ENCODE peak calls at places on chromosomes 13 and 19, in four cellular contexts. Q is transverse colon, H is IMR-90, L is HCT116. R is an unnamed sample.

GRCh38 chr13:94427313-94427712 is 52.2 kb downstream of the DCT start:
- DNase-seq in Q (no peak), H (no peak), L (no peak), R (no peak)

GRCh38 chr13:114140131-114140908 is 7.9 kb upstream of the RASA3 start:
- DNase-seq in Q (peak; percentile 50), H (no peak), L (no peak), R (peak; percentile 39)

GRCh38 chr19:55678121-55678671 is 3.2 kb downstream of the EPN1 start:
- DNase-seq in Q (peak; percentile 70), H (no peak), L (no peak), R (no peak)

GRCh38 chr13:50572129-50572528 is 271.4 kb downstream of the DLEU7 start:
- DNase-seq in Q (no peak), H (no peak), L (no peak), R (no peak)

GRCh38 chr13:21557995-21558394 is 46.0 kb downstream of the MICU2 start:
- DNase-seq in Q (no peak), H (no peak), L (peak; percentile 16), R (no peak)

GRCh38 chr19:33797821-33798633 is 1.4 kb downstream of the KCTD15 start:
- DNase-seq in Q (peak; percentile 73), H (peak; percentile 33), L (no peak), R (peak; percentile 81)

GRCh38 chr13:100100115-100100879 is 11.4 kb downstream of the PCCA start:
- DNase-seq in Q (no peak), H (peak; percentile 87), L (no peak), R (no peak)

GRCh38 chr19:43768273-43769050 is 12.3 kb downstream of the KCNN4 start:
- DNase-seq in Q (peak; percentile 71), H (no peak), L (no peak), R (peak; percentile 69)

GRCh38 chr19:14139944-14140343 is 3.6 kb upstream of the ASF1B start:
- DNase-seq in Q (no peak), H (no peak), L (no peak), R (no peak)

DNA sequence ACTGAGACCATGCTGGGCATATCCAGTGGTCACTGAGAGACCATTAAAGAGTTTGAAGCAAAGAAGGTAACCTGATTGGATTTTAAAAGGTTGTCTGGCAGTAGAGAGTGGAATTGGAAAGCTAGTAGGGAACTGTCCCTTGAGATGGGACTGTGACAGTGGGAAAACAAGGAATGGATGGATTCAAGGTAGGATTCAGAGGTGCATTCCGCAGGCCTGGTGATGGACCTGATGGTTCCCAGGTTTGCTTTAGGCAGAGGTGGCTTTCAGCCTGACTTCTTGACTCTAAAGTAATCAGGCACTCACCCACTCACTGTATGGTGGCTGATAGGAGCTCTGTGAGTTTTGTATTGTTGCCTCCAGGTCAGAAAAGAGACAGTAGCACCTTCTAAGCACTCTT is 73.0 kb downstream of the DHRS12 start:
- DNase-seq in Q (no peak), H (no peak), L (no peak), R (no peak)
- TF ChIP-seq CTCF in Q (no peak), H (no peak), L (no peak), R (no peak)

GRCh38 chr19:10789876-10790275 is 46.1 kb downstream of the TMED1 start:
- DNase-seq in Q (no peak), H (no peak), L (no peak), R (no peak)

GRCh38 chr19:10788146-10788545 is 47.9 kb downstream of the TMED1 start:
- DNase-seq in Q (no peak), H (no peak), L (no peak), R (no peak)

GRCh38 chr19:10780368-10780767 is 55.6 kb downstream of the TMED1 start:
- DNase-seq in Q (peak; percentile 42), H (peak; percentile 54), L (no peak), R (peak; percentile 81)

GRCh38 chr19:10782795-10783194 is 53.2 kb downstream of the TMED1 start:
- DNase-seq in Q (no peak), H (no peak), L (no peak), R (no peak)

GRCh38 chr19:10784257-10784656 is 51.8 kb downstream of the TMED1 start:
- DNase-seq in Q (peak; percentile 34), H (no peak), L (no peak), R (no peak)
- H3K36me3 ChIP-seq in Q (peaks cover 84% of the 10 kb centered on the region), H (peaks cover 66% of the 10 kb centered on the region), L (peaks cover 51% of the 10 kb centered on the region), R (peaks cover 100% of the 10 kb centered on the region)

DNA sequence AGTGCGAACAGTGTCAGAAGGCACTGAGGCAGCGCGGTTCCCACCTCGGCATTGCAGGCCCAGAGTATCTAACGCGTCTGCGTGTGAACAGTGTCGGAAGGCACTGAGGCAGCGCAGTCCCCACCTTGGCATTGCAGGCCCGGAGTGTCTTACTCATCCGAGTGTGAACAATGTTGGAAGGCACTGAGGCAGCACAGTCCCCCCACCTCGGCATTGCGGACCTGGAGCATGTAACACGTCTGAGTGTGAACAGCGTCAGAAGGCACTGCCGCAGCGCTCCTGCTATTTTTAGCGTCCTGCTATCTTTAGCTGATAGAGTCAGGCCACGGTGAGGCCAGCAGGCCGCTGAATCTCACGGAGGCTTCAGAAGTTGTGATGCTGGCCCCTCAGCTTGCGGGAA is 39.6 kb downstream of the ATP11A start:
- DNase-seq in Q (no peak), H (no peak), L (no peak), R (peak; percentile 62)
- TF ChIP-seq POLR2A in Q (no peak), H (no peak), L (no peak), R (no peak)

DNA sequence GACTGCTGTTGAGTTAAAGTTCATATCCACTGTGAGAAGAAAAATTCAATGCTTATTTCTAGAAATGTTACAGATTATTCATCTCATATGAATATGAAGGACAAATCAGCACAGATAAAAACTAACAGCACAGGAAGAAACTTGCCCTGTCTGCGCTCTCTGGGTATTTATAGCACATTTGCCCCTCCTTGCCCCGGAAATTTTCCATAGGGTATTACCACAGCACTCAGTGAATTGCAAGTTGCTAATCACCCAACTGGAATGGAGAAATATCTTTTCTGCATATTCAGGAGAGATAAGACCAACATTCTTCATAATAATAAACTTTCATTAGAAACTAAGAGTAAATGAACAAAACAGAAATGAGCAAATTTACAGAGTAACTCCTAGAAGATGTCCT is 318.0 kb upstream of the KLF12 start:
- DNase-seq in Q (no peak), H (peak; percentile 1), L (no peak), R (no peak)
- TF ChIP-seq CTCF in Q (no peak), H (no peak), L (no peak), R (no peak)

DNA sequence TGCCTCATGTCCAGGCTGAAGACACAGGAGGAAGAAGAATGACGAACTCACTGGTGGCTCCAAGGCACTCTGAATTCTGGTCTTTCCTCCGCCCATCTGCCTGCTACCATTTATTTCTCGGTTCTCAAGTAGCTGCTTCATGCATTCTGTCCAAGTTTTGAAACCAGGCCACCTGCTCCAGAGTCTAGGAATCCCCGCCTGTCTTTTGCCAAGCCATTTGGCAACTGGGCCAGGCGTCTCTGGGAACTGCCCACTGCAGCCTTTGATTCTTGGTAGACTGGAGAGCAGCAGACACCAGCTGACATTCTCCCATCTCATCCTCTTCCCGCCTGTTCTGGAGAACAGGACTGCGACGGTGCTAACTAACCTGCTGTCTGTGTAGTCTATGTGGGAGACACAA is 10.8 kb downstream of the SLC35E1 start:
- DNase-seq in Q (no peak), H (no peak), L (no peak), R (no peak)
- H3K36me3 ChIP-seq in Q (peaks cover 24% of the 10 kb centered on the region), H (peaks cover 50% of the 10 kb centered on the region), L (peaks cover 29% of the 10 kb centered on the region), R (peaks cover 26% of the 10 kb centered on the region)

DNA sequence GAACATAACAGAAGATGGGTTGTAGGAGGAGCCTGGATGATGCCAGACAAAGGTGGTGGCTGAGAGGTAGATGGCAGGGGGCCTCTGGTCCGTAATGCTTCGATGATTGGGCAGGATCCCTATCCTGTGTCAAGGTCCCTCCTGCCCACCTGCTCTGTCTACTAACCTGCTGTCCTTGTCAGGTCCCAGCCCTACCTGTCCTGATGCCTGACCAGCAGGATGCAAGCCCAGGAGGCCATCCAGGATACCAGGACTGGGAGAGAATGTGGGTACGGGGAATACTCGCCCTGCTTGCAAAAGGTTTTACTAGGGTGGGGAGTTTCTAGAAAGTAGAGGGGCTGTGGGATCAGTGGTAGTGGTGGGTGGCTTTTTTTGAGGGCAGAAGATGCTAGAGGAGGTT is 4.4 kb downstream of the MZF1 start:
- DNase-seq in Q (peak; percentile 4), H (no peak), L (no peak), R (peak; percentile 48)
- TF ChIP-seq POLR2A in Q (no peak), H (no peak), L (no peak), R (no peak)

DNA sequence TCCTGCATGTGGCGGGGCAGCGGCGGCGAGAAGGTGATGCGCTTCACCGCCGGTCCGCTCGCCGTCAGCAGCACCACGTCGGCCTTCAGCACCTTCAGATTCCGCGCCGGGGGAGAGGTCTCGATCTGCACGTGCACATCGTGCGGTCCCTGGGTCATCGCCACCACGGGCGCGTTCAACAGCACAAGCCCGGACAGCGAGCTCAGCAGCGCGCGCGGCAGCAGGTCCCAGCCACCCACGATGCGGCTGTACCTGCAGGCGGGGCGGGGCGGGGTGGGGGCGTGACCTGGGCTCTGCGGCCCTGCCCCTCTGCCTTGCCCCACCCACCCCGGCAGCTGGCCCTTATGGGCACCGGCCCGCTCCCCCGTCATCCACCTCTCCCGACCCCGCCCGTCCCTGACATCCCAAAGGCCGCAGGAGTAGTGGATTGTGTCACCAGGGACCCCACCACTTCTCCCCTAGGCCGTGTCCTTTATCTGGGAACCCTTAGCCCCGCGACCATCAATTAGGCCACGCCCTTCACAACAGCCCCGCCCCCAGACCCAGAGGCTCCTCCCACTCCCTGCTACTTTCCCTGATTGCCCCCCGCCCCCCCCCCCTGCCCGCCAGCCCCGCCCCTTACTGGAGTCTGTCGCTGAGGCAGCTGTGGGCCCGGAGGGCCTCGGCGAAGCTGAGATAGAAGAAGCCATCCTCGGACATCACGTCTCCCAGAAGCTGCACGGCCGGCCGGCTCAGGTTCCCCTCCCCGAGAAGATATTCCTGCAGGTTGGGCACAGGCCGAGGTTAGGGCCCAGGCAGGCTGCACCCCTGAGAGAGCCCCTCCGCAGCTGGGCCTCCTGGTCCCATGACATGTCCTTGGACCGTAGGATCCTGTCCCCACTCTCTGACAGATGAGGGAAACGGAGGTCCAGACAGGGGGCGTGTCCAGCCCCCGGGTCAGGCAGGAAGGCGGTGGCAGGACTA is 6.1 kb downstream of the IL4I1 start:
- DNase-seq in Q (peak; percentile 67), H (no peak), L (no peak), R (no peak)
- TF ChIP-seq CTCF in Q (no peak), H (no peak), L (no peak), R (no peak)

DNA sequence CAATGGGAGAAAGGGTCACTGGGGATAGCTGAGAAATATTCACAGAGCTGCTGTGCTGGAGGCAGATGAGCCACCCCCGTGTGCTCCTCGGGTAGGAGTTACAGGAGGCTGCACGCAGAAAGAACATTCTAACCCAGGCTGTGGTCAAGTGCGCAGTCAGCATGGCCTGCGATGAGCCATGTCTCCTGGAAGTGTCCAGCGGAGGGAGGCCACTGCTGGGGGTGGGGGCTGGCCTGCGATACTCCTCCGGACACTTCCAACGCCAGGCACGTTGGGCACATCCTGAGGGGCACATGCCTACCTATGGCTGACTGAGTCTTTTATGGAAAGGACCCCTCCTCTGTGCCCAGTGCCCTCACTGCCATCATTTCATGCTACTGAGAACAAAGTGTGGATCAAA is 55.9 kb downstream of the RAB20 start:
- DNase-seq in Q (no peak), H (no peak), L (no peak), R (peak; percentile 49)
- H3K36me3 ChIP-seq in Q (peaks cover 6% of the 10 kb centered on the region), H (peaks cover 92% of the 10 kb centered on the region), L (no peaks in the 10 kb centered on the region), R (peaks cover 90% of the 10 kb centered on the region)

R was measured in sigmoid colon.